ENCODE peak calls at places on chromosomes 11 and 22, in five cellular contexts. X is aorta, W is uterus, T is psoas muscle, A is cardiac muscle cell. N is an unnamed sample.

GRCh38 chr11:129190087-129190486 is 2.0 kb downstream of the ARHGAP32 start:
- DNase-seq in T (no peak), A (no peak), X (no peak), W (no peak), N (no peak)

GRCh38 chr22:21698430-21699329 is 32.9 kb downstream of the PPIL2 start:
- DNase-seq in W (peak; percentile 32), A (no peak), T (peak; percentile 88), X (peak; percentile 87), N (no peak)

GRCh38 chr11:128733440-128734115 is 39.7 kb downstream of the FLI1 start:
- DNase-seq in A (no peak), X (no peak), T (no peak), W (no peak), N (no peak)

GRCh38 chr22:48744283-48744641 is 1083.4 kb downstream of the BRD1 start:
- DNase-seq in W (no peak), A (no peak), T (no peak), X (no peak), N (no peak)

GRCh38 chr22:37187891-37188761 is at the start of gene C1QTNF6:
- DNase-seq in X (peak; percentile 77), T (peak; percentile 56), W (peak; percentile 62), A (peak; percentile 72), N (no peak)

GRCh38 chr11:71454470-71455113 is 1.6 kb downstream of the NADSYN1 start:
- DNase-seq in X (no peak), T (peak; percentile 6), A (no peak), W (no peak), N (peak; percentile 31)

GRCh38 chr11:133134561-133135173 is 397.6 kb downstream of the OPCML start:
- DNase-seq in W (no peak), X (no peak), T (peak; percentile 60), A (peak; percentile 75), N (peak; percentile 3)

GRCh38 chr11:118812485-118812884 is 21.5 kb upstream of the DDX6 start:
- DNase-seq in T (no peak), A (no peak), X (no peak), W (no peak), N (no peak)

GRCh38 chr11:116035972-116036371 is 531.8 kb upstream of the CADM1 start:
- DNase-seq in W (no peak), T (no peak), A (no peak), X (no peak), N (no peak)

GRCh38 chr11:35160248-35160820 is 21.4 kb downstream of the CD44 start:
- DNase-seq in X (no peak), T (no peak), W (no peak), A (no peak), N (peak; percentile 61)

GRCh38 chr11:133956650-133957633 is at the start of gene IGSF9B:
- DNase-seq in X (peak; percentile 95), A (peak; percentile 93), T (peak; percentile 92), W (peak; percentile 90), N (peak; percentile 91)

GRCh38 chr22:45008853-45009751 is 703 bp downstream of the PHF21B start:
- DNase-seq in X (no peak), W (peak; percentile 20), T (no peak), A (peak; percentile 48), N (no peak)

GRCh38 chr11:104122008-104122635 is 41.8 kb downstream of the PDGFD start:
- DNase-seq in W (no peak), A (no peak), X (no peak), T (no peak), N (no peak)

GRCh38 chr11:95716266-95716665 is 73.3 kb downstream of the FAM76B start:
- DNase-seq in W (no peak), X (no peak), T (no peak), A (no peak), N (no peak)

GRCh38 chr22:30312053-30312452 is 14.7 kb downstream of the TBC1D10A start:
- DNase-seq in X (no peak), A (no peak), W (no peak), T (no peak), N (no peak)

GRCh38 chr11:26473216-26474194 is 98.6 kb downstream of the MUC15 start:
- DNase-seq in T (no peak), W (no peak), X (no peak), A (peak; percentile 21), N (no peak)

GRCh38 chr22:28909375-28909774 is 26.0 kb downstream of the ZNRF3 start:
- DNase-seq in T (no peak), W (no peak), A (no peak), X (peak; percentile 64), N (peak; percentile 83)

GRCh38 chr22:20611418-20611817 is 104.0 kb downstream of the MED15 start:
- DNase-seq in X (no peak), W (no peak), A (no peak), T (no peak), N (no peak)

GRCh38 chr11:47941907-47942558 is 38.3 kb upstream of the PTPRJ start:
- DNase-seq in T (no peak), A (no peak), X (no peak), W (no peak), N (no peak)

GRCh38 chr11:61103851-61104423 is 1.6 kb downstream of the CD5 start:
- DNase-seq in A (no peak), T (no peak), W (no peak), X (peak; percentile 8), N (no peak)

GRCh38 chr11:129035254-129035653 is 92.6 kb upstream of the TP53AIP1 start:
- DNase-seq in A (no peak), T (no peak), X (no peak), W (no peak), N (no peak)

GRCh38 chr11:28736256-28736655 is 628.1 kb downstream of the METTL15 start:
- DNase-seq in A (no peak), T (no peak), X (no peak), W (no peak), N (no peak)

GRCh38 chr22:19357270-19358105 is 66.0 kb upstream of the CLTCL1 start:
- DNase-seq in W (no peak), A (no peak), X (no peak), T (no peak), N (no peak)

GRCh38 chr11:108210441-108210840 is 12.0 kb downstream of the NPAT start:
- DNase-seq in W (no peak), T (no peak), X (no peak), A (no peak), N (no peak)

GRCh38 chr11:112163875-112164521 is at the start of gene IL18:
- DNase-seq in W (no peak), X (no peak), T (peak; percentile 79), A (peak; percentile 31), N (no peak)

GRCh38 chr22:40716116-40716515 is 36.8 kb downstream of the MCHR1 start:
- DNase-seq in A (no peak), X (no peak), W (no peak), T (no peak), N (no peak)

GRCh38 chr11:6568191-6568918 is 35.1 kb downstream of the RRP8 start:
- DNase-seq in W (no peak), X (peak; percentile 44), T (peak; percentile 66), A (peak; percentile 70), N (no peak)

DNA sequence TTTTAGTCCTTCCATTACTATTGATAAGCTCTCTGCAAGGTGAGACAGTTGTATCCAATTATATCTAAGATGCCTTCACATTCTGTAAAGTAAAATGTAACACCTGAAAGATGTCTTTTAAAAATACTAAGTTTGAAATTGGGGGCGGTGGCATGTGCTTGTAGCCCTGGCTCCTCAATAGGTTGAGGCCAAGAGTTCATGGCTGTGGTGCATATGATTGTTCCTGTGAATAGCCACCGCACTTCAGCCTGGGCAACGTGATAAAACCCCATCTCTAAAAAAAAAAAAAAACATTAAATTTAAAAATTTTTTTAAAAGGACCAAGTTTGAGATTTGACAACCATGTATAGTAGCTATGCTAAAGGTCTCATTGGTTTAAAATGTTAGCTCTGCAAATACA is 20.5 kb downstream of the CAPRIN1 start:
- DNase-seq in T (no peak), A (no peak), X (no peak), W (no peak), N (no peak)
- H3K4me1 ChIP-seq in T (peaks cover 27% of the 10 kb centered on the region), A (no peaks in the 10 kb centered on the region), X (no peaks in the 10 kb centered on the region), W (no peaks in the 10 kb centered on the region), N (peaks cover 14% of the 10 kb centered on the region)

GRCh38 chr22:42714768-42715430 is 5.8 kb downstream of the A4GALT start:
- DNase-seq in A (no peak), T (no peak), X (no peak), W (no peak), N (no peak)
- H3K4me1 ChIP-seq in A (peaks cover 7% of the 10 kb centered on the region), T (peaks cover 8% of the 10 kb centered on the region), X (no peaks in the 10 kb centered on the region), W (no peaks in the 10 kb centered on the region), N (peaks cover 2% of the 10 kb centered on the region)

GRCh38 chr11:70109006-70109405 is 30.9 kb downstream of the ANO1 start:
- DNase-seq in A (no peak), T (no peak), W (no peak), X (no peak), N (no peak)
- H3K4me1 ChIP-seq in A (peaks cover 11% of the 10 kb centered on the region), T (peaks cover 11% of the 10 kb centered on the region), W (no peaks in the 10 kb centered on the region), X (no peaks in the 10 kb centered on the region), N (no peaks in the 10 kb centered on the region)

DNA sequence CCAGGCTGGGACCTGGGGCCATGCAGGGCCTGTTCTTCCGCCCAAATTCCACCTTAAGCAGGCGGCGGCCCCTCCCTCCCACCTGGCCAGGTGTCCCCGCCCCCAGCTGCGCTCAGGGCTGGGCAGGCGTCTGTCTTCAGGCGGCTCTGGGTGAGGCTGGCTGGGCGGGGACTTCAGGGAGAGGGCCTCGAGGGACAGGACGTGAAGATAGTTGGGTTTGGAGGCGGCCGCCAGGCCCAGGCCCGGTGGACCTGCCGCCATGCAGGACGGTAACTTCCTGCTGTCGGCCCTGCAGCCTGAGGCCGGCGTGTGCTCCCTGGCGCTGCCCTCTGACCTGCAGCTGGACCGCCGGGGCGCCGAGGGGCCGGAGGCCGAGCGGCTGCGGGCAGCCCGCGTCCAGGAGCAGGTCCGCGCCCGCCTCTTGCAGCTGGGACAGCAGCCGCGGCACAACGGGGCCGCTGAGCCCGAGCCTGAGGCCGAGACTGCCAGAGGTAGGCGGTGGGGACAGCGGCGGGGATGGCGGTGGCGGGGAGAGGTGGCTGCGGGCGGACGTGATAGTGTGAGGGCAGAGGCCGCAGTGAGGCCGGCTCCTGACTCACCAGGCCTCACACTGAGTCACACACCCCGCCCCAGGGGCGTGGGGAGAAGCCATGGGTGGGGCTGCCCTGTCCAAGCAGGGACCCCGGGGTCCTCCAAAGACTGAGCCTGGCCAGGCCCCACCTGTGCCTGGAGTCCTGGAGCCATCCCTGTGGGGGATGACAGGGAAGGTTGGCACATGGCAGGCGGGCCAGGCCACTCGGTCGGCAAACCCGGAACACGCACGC is at the start of gene PKP3:
- DNase-seq in W (no peak), X (no peak), T (no peak), A (no peak), N (no peak)
- H3K4me1 ChIP-seq in W (no peaks in the 10 kb centered on the region), X (no peaks in the 10 kb centered on the region), T (no peaks in the 10 kb centered on the region), A (no peaks in the 10 kb centered on the region), N (peaks cover 14% of the 10 kb centered on the region)

DNA sequence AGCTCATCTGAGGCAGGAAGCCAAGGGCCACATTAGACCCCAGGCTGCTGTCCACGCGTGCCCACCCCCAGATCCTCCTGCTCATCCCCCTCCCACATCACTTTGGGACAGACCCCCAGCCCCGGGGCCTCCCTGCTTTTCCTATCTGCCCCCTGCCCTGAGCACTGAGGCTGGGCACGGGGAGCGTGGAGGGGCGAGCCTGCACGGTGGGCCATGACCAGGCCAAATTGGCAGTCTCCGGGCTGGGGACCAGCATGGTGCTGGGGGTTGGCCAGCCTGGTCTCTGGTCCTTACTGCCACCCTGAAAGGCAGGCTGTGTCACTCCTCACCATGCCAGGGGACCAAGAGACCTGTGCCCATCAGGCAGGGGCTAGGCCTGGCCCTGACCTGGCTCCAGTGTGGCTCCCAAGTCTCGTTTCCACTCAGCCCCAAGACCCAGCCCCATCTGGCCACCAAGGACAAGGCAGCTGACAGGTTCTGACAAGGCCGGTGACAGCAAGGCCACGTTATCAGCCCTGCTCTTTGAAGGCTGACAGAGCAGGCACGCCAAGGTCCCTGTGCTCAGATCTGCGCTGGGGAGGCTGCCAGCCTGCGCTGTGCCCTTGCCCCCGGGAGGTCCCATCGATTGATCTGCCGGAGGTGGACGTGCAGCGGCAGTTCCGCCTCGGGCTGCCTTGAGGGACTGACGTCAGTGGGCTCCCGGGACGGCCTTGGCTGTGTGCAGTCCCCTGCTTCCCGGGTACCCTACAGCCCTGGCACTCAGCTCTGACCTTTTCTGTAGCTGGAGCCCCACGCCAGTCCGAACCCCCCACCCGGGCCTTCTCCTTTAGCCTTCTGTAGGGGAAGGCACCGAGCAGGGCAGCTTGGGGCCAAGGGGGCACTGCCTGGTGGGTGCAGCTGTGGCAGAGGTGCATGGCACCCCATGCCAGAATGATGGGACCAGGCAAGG is 3.6 kb downstream of the TNNI2 start:
- DNase-seq in W (no peak), T (peak; percentile 77), X (no peak), A (peak; percentile 54), N (no peak)
- H3K4me1 ChIP-seq in W (no peaks in the 10 kb centered on the region), T (peaks cover 10% of the 10 kb centered on the region), X (no peaks in the 10 kb centered on the region), A (peaks cover 36% of the 10 kb centered on the region), N (peaks cover 66% of the 10 kb centered on the region)

N was measured in CD4-positive, CD25-positive, alpha-beta regulatory T cell.